ENCODE peak calls at places on chromosomes 12 and 14, in ten cellular contexts. J is psoas muscle; F is amygdala; C is activated CD4-positive, alpha-beta T cell treated with anti-CD3 and anti-CD28 coated beads, Interleukin-2, amount 50 U/mL, for 48 hours; M is HFF-Myc; S is brain microvascular endothelial cell; K is CD4-positive, alpha-beta memory T cell; P is NAMALWA; I is NCI-H1694 treated with DMSO at 0.1 percent for 48 hours; O is dorsolateral prefrontal cortex. N is an unnamed sample.

GRCh38 chr14:60090864-60091519 is 731 bp upstream of the PCNX4 start:
- DNase-seq in J (peak), F (no peak), C (peak), M (peak), S (peak), K (peak), P (peak), I (peak), O (no peak), N (peak)

GRCh38 chr14:94797887-94798286 is 28.0 kb upstream of the GSC start:
- DNase-seq in J (no peak), F (no peak), C (no peak), M (no peak), S (no peak), K (no peak), P (no peak), I (no peak), O (no peak), N (no peak)

GRCh38 chr14:101757064-101757838 is 4.3 kb upstream of the PPP2R5C start:
- DNase-seq in J (no peak), F (no peak), C (no peak), M (no peak), S (no peak), K (no peak), P (no peak), I (no peak), O (no peak), N (no peak)

GRCh38 chr14:99235578-99235977 is 36.4 kb downstream of the BCL11B start:
- DNase-seq in J (no peak), F (no peak), C (no peak), M (no peak), S (no peak), K (peak), P (no peak), I (no peak), O (no peak), N (no peak)

GRCh38 chr14:90654831-90655276 is 161.4 kb downstream of the TTC7B start:
- DNase-seq in J (no peak), F (no peak), C (no peak), M (no peak), S (peak), K (no peak), P (no peak), I (no peak), O (no peak), N (no peak)

GRCh38 chr12:65603428-65604351 is 220.6 kb upstream of the HMGA2 start:
- DNase-seq in J (no peak), F (no peak), C (no peak), M (peak), S (peak), K (no peak), P (no peak), I (no peak), O (peak), N (no peak)

GRCh38 chr14:95623195-95623594 is 63.0 kb upstream of the TCL1B start:
- DNase-seq in J (no peak), F (no peak), C (no peak), M (no peak), S (no peak), K (no peak), P (no peak), I (no peak), O (no peak), N (no peak)

GRCh38 chr12:67455236-67455635 is 186.1 kb downstream of the CAND1 start:
- DNase-seq in J (no peak), F (no peak), C (no peak), M (no peak), S (no peak), K (no peak), P (no peak), I (no peak), O (no peak), N (no peak)

GRCh38 chr14:85187521-85187920 is 342.4 kb upstream of the FLRT2 start:
- DNase-seq in J (no peak), F (no peak), C (no peak), M (no peak), S (no peak), K (no peak), P (no peak), I (no peak), O (no peak), N (peak)

GRCh38 chr12:89225808-89226368 is 126.4 kb downstream of the DUSP6 start:
- DNase-seq in J (no peak), F (no peak), C (peak), M (peak), S (peak), K (no peak), P (no peak), I (no peak), O (no peak), N (no peak)

GRCh38 chr14:39102969-39103957 is at the start of gene SEC23A:
- DNase-seq in J (peak), F (peak), C (peak), M (peak), S (peak), K (peak), P (peak), I (peak), O (peak), N (peak)

GRCh38 chr12:117485984-117486839 is 124.8 kb upstream of the NOS1 start:
- DNase-seq in J (no peak), F (no peak), C (no peak), M (no peak), S (no peak), K (no peak), P (no peak), I (no peak), O (no peak), N (no peak)

GRCh38 chr12:49098035-49098451 is 3.4 kb upstream of the DHH start:
- DNase-seq in J (peak), F (no peak), C (peak), M (no peak), S (no peak), K (peak), P (peak), I (peak), O (peak), N (peak)

GRCh38 chr14:33734387-33734786 is 216.5 kb downstream of the EGLN3 start:
- DNase-seq in J (no peak), F (no peak), C (no peak), M (no peak), S (no peak), K (no peak), P (no peak), I (no peak), O (no peak), N (no peak)

GRCh38 chr14:59424707-59425106 is 40.5 kb downstream of the GPR135 start:
- DNase-seq in J (peak), F (no peak), C (no peak), M (no peak), S (no peak), K (no peak), P (no peak), I (no peak), O (no peak), N (no peak)

GRCh38 chr12:53781218-53781801 is 29.5 kb upstream of the CISTR start:
- DNase-seq in J (no peak), F (no peak), C (no peak), M (no peak), S (no peak), K (no peak), P (no peak), I (peak), O (no peak), N (peak)

GRCh38 chr12:90020006-90020405 is 311.4 kb upstream of the ATP2B1 start:
- DNase-seq in J (no peak), F (no peak), C (no peak), M (peak), S (no peak), K (no peak), P (no peak), I (no peak), O (no peak), N (no peak)

N was measured in NCI-H2171 treated with DMSO at 0.1 percent for 48 hours.